ENCODE peak calls at places on chromosome 16, in eight cellular contexts. O, I, X, P, V, M, Y and D are unnamed samples.

GRCh38 chr16:74071996-74072559 is 224.5 kb upstream of the PSMD7 start:
- DNase-seq in O (no peak), I (no peak), X (no peak), P (no peak), V (no peak), M (peak), Y (no peak), D (no peak)

GRCh38 chr16:454397-454940 is 29.0 kb downstream of the RAB11FIP3 start:
- DNase-seq in O (no peak), I (no peak), X (no peak), P (no peak), V (no peak), M (no peak), Y (no peak), D (no peak)

GRCh38 chr16:9048302-9048700 is 43.1 kb upstream of the HAPSTR1 start:
- DNase-seq in O (no peak), I (no peak), X (no peak), P (no peak), V (no peak), M (peak), Y (no peak), D (peak)

GRCh38 chr16:87119748-87120147 is 197.4 kb downstream of the C16orf95 start:
- DNase-seq in O (no peak), I (no peak), X (no peak), P (no peak), V (no peak), M (no peak), Y (no peak), D (peak)

GRCh38 chr16:55478827-55479559 is at the start of gene MMP2:
- DNase-seq in O (peak), I (peak), X (peak), P (peak), V (no peak), M (peak), Y (peak), D (peak)

GRCh38 chr16:19700319-19700781 is 17.7 kb downstream of the KNOP1 start:
- DNase-seq in O (no peak), I (peak), X (no peak), P (no peak), V (peak), M (peak), Y (no peak), D (no peak)

GRCh38 chr16:85598141-85598540 is 15.0 kb upstream of the GSE1 start:
- DNase-seq in O (no peak), I (no peak), X (no peak), P (no peak), V (no peak), M (no peak), Y (no peak), D (no peak)

GRCh38 chr16:72210571-72210970 is 38.6 kb upstream of the PMFBP1 start:
- DNase-seq in O (no peak), I (no peak), X (no peak), P (no peak), V (no peak), M (no peak), Y (no peak), D (no peak)

GRCh38 chr16:67928561-67929364 is 2.9 kb downstream of the CTRL start:
- DNase-seq in O (peak), I (peak), X (peak), P (peak), V (peak), M (peak), Y (no peak), D (no peak)

GRCh38 chr16:16120044-16120381 is 103.3 kb downstream of the ABCC6 start:
- DNase-seq in O (no peak), I (no peak), X (no peak), P (no peak), V (no peak), M (no peak), Y (no peak), D (no peak)

GRCh38 chr16:2938206-2938605 is 25.9 kb upstream of the KREMEN2 start:
- DNase-seq in O (no peak), I (no peak), X (no peak), P (no peak), V (no peak), M (no peak), Y (no peak), D (no peak)

GRCh38 chr16:14002416-14002815 is 68.7 kb upstream of the MRTFB start:
- DNase-seq in O (no peak), I (no peak), X (peak), P (no peak), V (no peak), M (no peak), Y (no peak), D (no peak)

GRCh38 chr16:57092786-57093301 is 461 bp downstream of the CPNE2 start:
- DNase-seq in O (peak), I (no peak), X (peak), P (peak), V (peak), M (no peak), Y (no peak), D (no peak)

GRCh38 chr16:27234603-27235002 is 31.3 kb downstream of the KDM8 start:
- DNase-seq in O (no peak), I (no peak), X (no peak), P (no peak), V (no peak), M (no peak), Y (no peak), D (no peak)

DNA sequence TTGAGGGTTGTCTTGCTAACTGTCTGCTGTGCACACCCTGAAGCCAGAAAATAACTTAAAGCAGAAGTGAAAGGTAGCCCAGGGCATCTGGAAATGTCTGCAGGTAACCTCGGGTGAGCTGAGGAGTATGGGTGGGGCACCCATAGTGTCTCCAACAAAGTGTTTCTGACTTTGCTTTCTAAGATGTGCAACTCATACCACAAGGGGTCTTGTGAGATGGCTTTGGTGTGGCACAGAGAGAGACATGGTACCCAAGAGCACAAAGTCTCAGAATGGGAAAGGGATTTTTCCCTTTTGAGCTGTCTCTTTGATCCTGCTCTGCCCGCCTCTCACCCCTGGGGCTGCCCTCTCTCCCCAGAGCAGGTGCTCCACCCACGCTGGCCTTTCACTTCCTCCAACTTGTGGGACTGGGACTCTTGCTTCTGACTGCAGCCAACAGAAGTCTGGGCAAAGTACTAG is 6.9 kb downstream of the CHD9 start:
- DNase-seq in O (no peak), I (no peak), X (no peak), P (no peak), V (peak), M (no peak), Y (no peak), D (peak)
- TF ChIP-seq CTCF in O (no peak), I (no peak), X (no peak), P (no peak), V (no peak), M (no peak), Y (no peak), D (no peak)

GRCh38 chr16:88553739-88554138 is 16.5 kb upstream of the ZC3H18 start:
- DNase-seq in O (no peak), I (no peak), X (no peak), P (no peak), V (no peak), M (no peak), Y (no peak), D (no peak)

GRCh38 chr16:88552166-88552565 is 18.0 kb upstream of the ZC3H18 start:
- DNase-seq in O (no peak), I (no peak), X (no peak), P (no peak), V (no peak), M (no peak), Y (no peak), D (no peak)

GRCh38 chr16:88556294-88556988 is 13.8 kb upstream of the ZC3H18 start:
- DNase-seq in O (no peak), I (no peak), X (no peak), P (no peak), V (no peak), M (no peak), Y (no peak), D (no peak)

GRCh38 chr16:88552815-88553214 is 17.4 kb upstream of the ZC3H18 start:
- DNase-seq in O (no peak), I (no peak), X (no peak), P (no peak), V (no peak), M (no peak), Y (no peak), D (no peak)

DNA sequence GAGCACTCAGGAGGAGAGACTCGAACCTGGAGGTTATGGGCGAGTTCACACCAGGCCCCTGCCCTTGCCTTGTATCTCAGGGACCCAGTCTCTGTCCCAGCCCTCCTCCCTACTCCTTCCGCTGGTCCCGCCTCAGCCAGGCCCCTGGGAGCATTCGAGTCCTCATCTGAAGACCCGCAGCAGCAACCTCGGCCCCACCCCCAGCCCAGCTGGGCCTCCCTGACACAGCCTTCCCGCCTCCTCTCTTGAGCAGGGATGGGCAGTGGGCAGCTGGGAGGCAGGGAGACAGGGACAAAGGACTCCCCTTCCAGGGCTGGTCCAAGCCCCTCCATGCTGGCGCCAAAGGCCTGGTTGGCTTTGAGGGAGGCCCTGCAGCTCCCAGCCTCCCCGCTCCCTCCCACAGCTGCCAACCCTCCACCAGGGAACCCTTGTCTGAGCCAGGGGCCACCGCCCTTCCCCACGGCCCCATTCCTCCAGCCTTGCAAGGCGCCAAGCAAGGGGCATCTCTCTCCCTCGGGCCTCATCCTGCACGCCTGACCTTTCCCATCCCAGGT is 15.4 kb upstream of the ZC3H18 start:
- DNase-seq in O (no peak), I (no peak), X (no peak), P (no peak), V (no peak), M (no peak), Y (no peak), D (no peak)
- H3K4me3 ChIP-seq in O (no peak), I (no peak), X (no peak), P (no peak), V (no peak), M (no peak), Y (no peak), D (no peak)

GRCh38 chr16:1492923-1493745 is at the start of gene TELO2:
- DNase-seq in O (peak), I (peak), X (peak), P (peak), V (peak), M (peak), Y (peak), D (peak)

GRCh38 chr16:1493746-1494094 is 560 bp downstream of the TELO2 start:
- DNase-seq in O (no peak), I (peak), X (no peak), P (peak), V (peak), M (no peak), Y (no peak), D (no peak)

GRCh38 chr16:1494711-1495110 is 1.6 kb downstream of the TELO2 start:
- DNase-seq in O (peak), I (peak), X (no peak), P (no peak), V (no peak), M (peak), Y (peak), D (no peak)

GRCh38 chr16:1495281-1496262 is 2.4 kb downstream of the TELO2 start:
- DNase-seq in O (peak), I (no peak), X (no peak), P (no peak), V (no peak), M (no peak), Y (no peak), D (no peak)

GRCh38 chr16:1494129-1494640 is 1.0 kb downstream of the TELO2 start:
- DNase-seq in O (peak), I (peak), X (no peak), P (peak), V (no peak), M (peak), Y (peak), D (peak)
- TF ChIP-seq CTCF in O (peak), I (peak), X (no peak), P (peak), V (peak), M (peak), Y (peak), D (peak)

GRCh38 chr16:24054649-24055560 is 201.2 kb upstream of the CACNG3 start:
- DNase-seq in O (no peak), I (no peak), X (peak), P (peak), V (no peak), M (no peak), Y (no peak), D (no peak)
- H3K4me3 ChIP-seq in O (no peak), I (no peak), X (no peak), P (no peak), V (no peak), M (no peak), Y (no peak), D (no peak)

DNA sequence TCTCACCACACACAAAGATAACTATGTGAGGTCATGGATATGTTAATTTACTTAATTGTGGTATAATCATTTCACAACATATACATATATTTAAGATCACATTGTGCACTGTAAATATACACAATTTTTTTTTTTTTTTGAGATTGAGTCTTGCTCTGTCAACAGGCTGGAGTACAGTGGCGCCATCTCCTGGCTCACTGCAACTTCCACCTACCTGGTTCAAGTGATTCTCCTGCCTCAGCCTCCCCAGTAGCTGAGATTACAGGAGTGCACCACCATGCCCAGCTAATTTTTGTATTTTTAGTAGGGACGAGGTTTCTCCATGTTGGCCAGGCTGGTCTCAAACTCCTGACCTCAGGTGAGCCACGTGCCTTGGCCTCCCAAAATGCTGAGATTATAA is 11.5 kb upstream of the PRSS54 start:
- DNase-seq in O (no peak), I (peak), X (peak), P (peak), V (no peak), M (peak), Y (no peak), D (no peak)
- TF ChIP-seq CTCF in O (peak), I (peak), X (no peak), P (peak), V (peak), M (peak), Y (peak), D (peak)

GRCh38 chr16:10878328-10878643 is 1.3 kb downstream of the CIITA start:
- DNase-seq in O (no peak), I (no peak), X (no peak), P (peak), V (no peak), M (no peak), Y (no peak), D (no peak)
- H3K4me3 ChIP-seq in O (peak), I (peak), X (peak), P (peak), V (peak), M (peak), Y (peak), D (peak)